ENCODE peak calls at places on chromosomes 12 and 14, in eight cellular contexts. One of them, this sample, is unnamed. For H3K4me1, the result is how much of the 10 kb centered on the place peaks cover.

GRCh38 chr14:100540141-100540925 is 46.9 kb downstream of the BEGAIN start:
- DNase-seq in testis: peak
- DNase-seq in neural progenitor cell: peak
- DNase-seq in A549: peak
- DNase-seq in body of pancreas: peak
- DNase-seq in heart left ventricle: no peak
- DNase-seq in naive thymus-derived CD4-positive, alpha-beta T cell: no peak
- DNase-seq in psoas muscle: peak
- DNase-seq in this sample: no peak

GRCh38 chr12:28645891-28646290 is 455.6 kb downstream of the CCDC91 start:
- DNase-seq in testis: peak
- DNase-seq in neural progenitor cell: no peak
- DNase-seq in A549: no peak
- DNase-seq in body of pancreas: no peak
- DNase-seq in heart left ventricle: no peak
- DNase-seq in naive thymus-derived CD4-positive, alpha-beta T cell: no peak
- DNase-seq in psoas muscle: no peak
- DNase-seq in this sample: no peak

GRCh38 chr12:79834712-79835376 is 100.1 kb downstream of the PPP1R12A start:
- DNase-seq in testis: no peak
- DNase-seq in neural progenitor cell: no peak
- DNase-seq in A549: no peak
- DNase-seq in body of pancreas: no peak
- DNase-seq in heart left ventricle: no peak
- DNase-seq in naive thymus-derived CD4-positive, alpha-beta T cell: no peak
- DNase-seq in psoas muscle: no peak
- DNase-seq in this sample: no peak

GRCh38 chr14:68633131-68633991 is 159.5 kb downstream of the ZFP36L1 start:
- DNase-seq in testis: no peak
- DNase-seq in neural progenitor cell: no peak
- DNase-seq in A549: no peak
- DNase-seq in body of pancreas: no peak
- DNase-seq in heart left ventricle: peak
- DNase-seq in naive thymus-derived CD4-positive, alpha-beta T cell: no peak
- DNase-seq in psoas muscle: no peak
- DNase-seq in this sample: no peak

GRCh38 chr12:43480591-43480990 is 71.4 kb downstream of the ADAMTS20 start:
- DNase-seq in testis: no peak
- DNase-seq in neural progenitor cell: no peak
- DNase-seq in A549: no peak
- DNase-seq in body of pancreas: no peak
- DNase-seq in heart left ventricle: no peak
- DNase-seq in naive thymus-derived CD4-positive, alpha-beta T cell: no peak
- DNase-seq in psoas muscle: no peak
- DNase-seq in this sample: no peak

GRCh38 chr14:74425525-74426201 is 347 bp downstream of the SYNDIG1L start:
- DNase-seq in testis: peak
- DNase-seq in neural progenitor cell: peak
- DNase-seq in A549: no peak
- DNase-seq in body of pancreas: peak
- DNase-seq in heart left ventricle: peak
- DNase-seq in naive thymus-derived CD4-positive, alpha-beta T cell: peak
- DNase-seq in psoas muscle: peak
- DNase-seq in this sample: no peak

GRCh38 chr14:51442513-51443175 is 202.6 kb downstream of the TMX1 start:
- DNase-seq in testis: no peak
- DNase-seq in neural progenitor cell: no peak
- DNase-seq in A549: peak
- DNase-seq in body of pancreas: no peak
- DNase-seq in heart left ventricle: no peak
- DNase-seq in naive thymus-derived CD4-positive, alpha-beta T cell: no peak
- DNase-seq in psoas muscle: no peak
- DNase-seq in this sample: no peak

GRCh38 chr12:86727151-86727550 is 471.0 kb upstream of the MGAT4C start:
- DNase-seq in testis: no peak
- DNase-seq in neural progenitor cell: no peak
- DNase-seq in A549: peak
- DNase-seq in body of pancreas: no peak
- DNase-seq in heart left ventricle: no peak
- DNase-seq in naive thymus-derived CD4-positive, alpha-beta T cell: no peak
- DNase-seq in psoas muscle: no peak
- DNase-seq in this sample: no peak

GRCh38 chr12:101671157-101671791 is 26.2 kb upstream of the CHPT1 start:
- DNase-seq in testis: no peak
- DNase-seq in neural progenitor cell: no peak
- DNase-seq in A549: no peak
- DNase-seq in body of pancreas: no peak
- DNase-seq in heart left ventricle: no peak
- DNase-seq in naive thymus-derived CD4-positive, alpha-beta T cell: no peak
- DNase-seq in psoas muscle: no peak
- DNase-seq in this sample: peak

GRCh38 chr14:55536208-55536708 is 43.7 kb upstream of the KTN1 start:
- DNase-seq in testis: no peak
- DNase-seq in neural progenitor cell: no peak
- DNase-seq in A549: no peak
- DNase-seq in body of pancreas: no peak
- DNase-seq in heart left ventricle: no peak
- DNase-seq in naive thymus-derived CD4-positive, alpha-beta T cell: no peak
- DNase-seq in psoas muscle: no peak
- DNase-seq in this sample: no peak

GRCh38 chr12:111408686-111409402 is 3.1 kb downstream of the SH2B3 start:
- DNase-seq in testis: no peak
- DNase-seq in neural progenitor cell: no peak
- DNase-seq in A549: no peak
- DNase-seq in body of pancreas: no peak
- DNase-seq in heart left ventricle: no peak
- DNase-seq in naive thymus-derived CD4-positive, alpha-beta T cell: no peak
- DNase-seq in psoas muscle: no peak
- DNase-seq in this sample: no peak
- H3K4me1 ChIP-seq in testis: half or more
- H3K4me1 ChIP-seq in neural progenitor cell: under half
- H3K4me1 ChIP-seq in A549: under half
- H3K4me1 ChIP-seq in body of pancreas: half or more
- H3K4me1 ChIP-seq in heart left ventricle: half or more
- H3K4me1 ChIP-seq in naive thymus-derived CD4-positive, alpha-beta T cell: half or more
- H3K4me1 ChIP-seq in psoas muscle: half or more
- H3K4me1 ChIP-seq in this sample: half or more

DNA sequence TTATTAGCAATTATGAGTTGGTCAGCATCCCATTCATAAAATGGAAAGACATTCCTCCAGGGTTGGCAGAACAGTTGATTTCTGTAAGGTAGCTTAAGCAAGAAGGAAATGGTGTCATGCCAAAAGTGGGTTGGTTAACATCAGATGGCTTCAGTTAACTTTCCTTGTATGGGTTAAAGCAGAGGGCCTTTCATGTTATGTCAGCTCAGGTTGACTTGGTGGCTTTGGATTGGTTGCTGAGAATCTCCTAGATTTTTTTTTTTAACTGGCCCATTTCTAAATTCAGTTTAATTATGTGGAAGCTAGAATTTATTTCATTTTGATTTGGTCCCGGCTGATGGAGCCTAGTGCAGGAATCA is 87.8 kb downstream of the BBS10 start:
- DNase-seq in testis: no peak
- DNase-seq in neural progenitor cell: no peak
- DNase-seq in A549: no peak
- DNase-seq in body of pancreas: no peak
- DNase-seq in heart left ventricle: no peak
- DNase-seq in naive thymus-derived CD4-positive, alpha-beta T cell: no peak
- DNase-seq in psoas muscle: no peak
- DNase-seq in this sample: no peak
- H3K27ac ChIP-seq in testis: peak
- H3K27ac ChIP-seq in neural progenitor cell: no peak
- H3K27ac ChIP-seq in A549: no peak
- H3K27ac ChIP-seq in body of pancreas: no peak
- H3K27ac ChIP-seq in heart left ventricle: peak
- H3K27ac ChIP-seq in naive thymus-derived CD4-positive, alpha-beta T cell: no peak
- H3K27ac ChIP-seq in psoas muscle: peak
- H3K27ac ChIP-seq in this sample: no peak

GRCh38 chr14:71327691-71328090 is 420.4 kb downstream of the PCNX1 start:
- DNase-seq in testis: no peak
- DNase-seq in neural progenitor cell: no peak
- DNase-seq in A549: no peak
- DNase-seq in body of pancreas: no peak
- DNase-seq in heart left ventricle: no peak
- DNase-seq in naive thymus-derived CD4-positive, alpha-beta T cell: no peak
- DNase-seq in psoas muscle: no peak
- DNase-seq in this sample: no peak
- H3K4me1 ChIP-seq in testis: under half
- H3K4me1 ChIP-seq in neural progenitor cell: under half
- H3K4me1 ChIP-seq in A549: under half
- H3K4me1 ChIP-seq in body of pancreas: under half
- H3K4me1 ChIP-seq in heart left ventricle: under half
- H3K4me1 ChIP-seq in naive thymus-derived CD4-positive, alpha-beta T cell: under half
- H3K4me1 ChIP-seq in psoas muscle: under half
- H3K4me1 ChIP-seq in this sample: under half

GRCh38 chr12:69266045-69266635 is 26.8 kb downstream of the CPSF6 start:
- DNase-seq in testis: no peak
- DNase-seq in neural progenitor cell: no peak
- DNase-seq in A549: no peak
- DNase-seq in body of pancreas: no peak
- DNase-seq in heart left ventricle: no peak
- DNase-seq in naive thymus-derived CD4-positive, alpha-beta T cell: no peak
- DNase-seq in psoas muscle: no peak
- DNase-seq in this sample: no peak
- H3K27ac ChIP-seq in testis: no peak
- H3K27ac ChIP-seq in neural progenitor cell: no peak
- H3K27ac ChIP-seq in A549: no peak
- H3K27ac ChIP-seq in body of pancreas: no peak
- H3K27ac ChIP-seq in heart left ventricle: no peak
- H3K27ac ChIP-seq in naive thymus-derived CD4-positive, alpha-beta T cell: no peak
- H3K27ac ChIP-seq in psoas muscle: no peak
- H3K27ac ChIP-seq in this sample: no peak

GRCh38 chr14:36660736-36661505 is 739 bp upstream of the PAX9 start:
- DNase-seq in testis: no peak
- DNase-seq in neural progenitor cell: no peak
- DNase-seq in A549: no peak
- DNase-seq in body of pancreas: peak
- DNase-seq in heart left ventricle: no peak
- DNase-seq in naive thymus-derived CD4-positive, alpha-beta T cell: no peak
- DNase-seq in psoas muscle: peak
- DNase-seq in this sample: no peak
- H3K4me1 ChIP-seq in testis: under half
- H3K4me1 ChIP-seq in neural progenitor cell: under half
- H3K4me1 ChIP-seq in A549: under half
- H3K4me1 ChIP-seq in body of pancreas: half or more
- H3K4me1 ChIP-seq in heart left ventricle: half or more
- H3K4me1 ChIP-seq in naive thymus-derived CD4-positive, alpha-beta T cell: under half
- H3K4me1 ChIP-seq in psoas muscle: under half
- H3K4me1 ChIP-seq in this sample: under half

GRCh38 chr14:50351016-50351415 is 38.9 kb downstream of the DMAC2L start:
- DNase-seq in testis: no peak
- DNase-seq in neural progenitor cell: no peak
- DNase-seq in A549: no peak
- DNase-seq in body of pancreas: no peak
- DNase-seq in heart left ventricle: no peak
- DNase-seq in naive thymus-derived CD4-positive, alpha-beta T cell: no peak
- DNase-seq in psoas muscle: no peak
- DNase-seq in this sample: no peak
- H3K27ac ChIP-seq in testis: no peak
- H3K27ac ChIP-seq in neural progenitor cell: no peak
- H3K27ac ChIP-seq in A549: no peak
- H3K27ac ChIP-seq in body of pancreas: no peak
- H3K27ac ChIP-seq in heart left ventricle: no peak
- H3K27ac ChIP-seq in naive thymus-derived CD4-positive, alpha-beta T cell: no peak
- H3K27ac ChIP-seq in psoas muscle: no peak
- H3K27ac ChIP-seq in this sample: no peak

GRCh38 chr14:39425947-39426346 is 6.3 kb downstream of the FBXO33 start:
- DNase-seq in testis: no peak
- DNase-seq in neural progenitor cell: no peak
- DNase-seq in A549: no peak
- DNase-seq in body of pancreas: no peak
- DNase-seq in heart left ventricle: no peak
- DNase-seq in naive thymus-derived CD4-positive, alpha-beta T cell: no peak
- DNase-seq in psoas muscle: no peak
- DNase-seq in this sample: no peak

GRCh38 chr14:39431416-39432178 is 636 bp downstream of the FBXO33 start:
- DNase-seq in testis: peak
- DNase-seq in neural progenitor cell: peak
- DNase-seq in A549: peak
- DNase-seq in body of pancreas: peak
- DNase-seq in heart left ventricle: peak
- DNase-seq in naive thymus-derived CD4-positive, alpha-beta T cell: peak
- DNase-seq in psoas muscle: peak
- DNase-seq in this sample: peak

GRCh38 chr14:39430762-39431415 is 1.3 kb downstream of the FBXO33 start:
- DNase-seq in testis: peak
- DNase-seq in neural progenitor cell: no peak
- DNase-seq in A549: peak
- DNase-seq in body of pancreas: no peak
- DNase-seq in heart left ventricle: no peak
- DNase-seq in naive thymus-derived CD4-positive, alpha-beta T cell: peak
- DNase-seq in psoas muscle: no peak
- DNase-seq in this sample: no peak

GRCh38 chr14:39426605-39427004 is 5.6 kb downstream of the FBXO33 start:
- DNase-seq in testis: no peak
- DNase-seq in neural progenitor cell: no peak
- DNase-seq in A549: peak
- DNase-seq in body of pancreas: no peak
- DNase-seq in heart left ventricle: no peak
- DNase-seq in naive thymus-derived CD4-positive, alpha-beta T cell: no peak
- DNase-seq in psoas muscle: no peak
- DNase-seq in this sample: no peak

GRCh38 chr14:39428118-39428517 is 4.1 kb downstream of the FBXO33 start:
- DNase-seq in testis: no peak
- DNase-seq in neural progenitor cell: no peak
- DNase-seq in A549: no peak
- DNase-seq in body of pancreas: no peak
- DNase-seq in heart left ventricle: no peak
- DNase-seq in naive thymus-derived CD4-positive, alpha-beta T cell: no peak
- DNase-seq in psoas muscle: no peak
- DNase-seq in this sample: no peak
- H3K4me1 ChIP-seq in testis: under half
- H3K4me1 ChIP-seq in neural progenitor cell: under half
- H3K4me1 ChIP-seq in A549: under half
- H3K4me1 ChIP-seq in body of pancreas: under half
- H3K4me1 ChIP-seq in heart left ventricle: under half
- H3K4me1 ChIP-seq in naive thymus-derived CD4-positive, alpha-beta T cell: under half
- H3K4me1 ChIP-seq in psoas muscle: under half
- H3K4me1 ChIP-seq in this sample: half or more

DNA sequence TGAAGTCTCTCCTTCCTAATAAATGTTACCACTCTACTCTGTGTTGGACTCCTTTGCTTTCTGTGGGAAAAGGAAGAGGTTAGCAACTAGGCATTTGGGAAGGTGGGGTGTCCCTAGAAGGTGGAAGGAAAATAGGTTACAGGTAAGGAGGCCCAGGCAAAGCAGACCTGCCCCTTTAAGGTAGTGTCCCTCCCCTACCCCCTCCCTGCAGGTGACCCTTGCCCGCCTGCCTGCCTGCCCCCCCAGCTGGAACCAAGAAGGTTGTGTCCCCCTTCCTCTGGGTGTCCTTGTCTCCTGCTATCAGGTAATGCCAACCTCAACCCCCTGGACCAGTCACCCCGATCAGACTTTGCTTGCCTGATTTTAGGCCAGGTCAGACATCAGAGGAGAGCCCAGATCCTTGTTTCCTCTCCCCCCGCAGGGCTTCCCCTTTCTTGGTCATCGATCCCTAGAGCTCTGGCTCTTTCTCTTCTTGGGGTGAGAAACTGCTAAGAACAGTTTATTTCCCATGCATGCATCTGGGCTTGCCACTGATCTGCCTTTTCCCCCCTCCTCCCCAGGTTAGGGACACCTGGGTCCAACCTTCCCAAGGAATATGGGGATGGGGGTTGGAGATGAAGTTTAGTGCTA is at the start of gene SLC39A5:
- DNase-seq in testis: no peak
- DNase-seq in neural progenitor cell: no peak
- DNase-seq in A549: no peak
- DNase-seq in body of pancreas: no peak
- DNase-seq in heart left ventricle: no peak
- DNase-seq in naive thymus-derived CD4-positive, alpha-beta T cell: no peak
- DNase-seq in psoas muscle: no peak
- DNase-seq in this sample: no peak
- H3K27ac ChIP-seq in testis: no peak
- H3K27ac ChIP-seq in neural progenitor cell: no peak
- H3K27ac ChIP-seq in A549: no peak
- H3K27ac ChIP-seq in body of pancreas: peak
- H3K27ac ChIP-seq in heart left ventricle: no peak
- H3K27ac ChIP-seq in naive thymus-derived CD4-positive, alpha-beta T cell: no peak
- H3K27ac ChIP-seq in psoas muscle: no peak
- H3K27ac ChIP-seq in this sample: no peak